ENCODE peak calls at places on chromosomes 13 and 19, in ten cellular contexts. O is uterus; N is transverse colon; J is tibial nerve; V is CD4-positive, alpha-beta T cell; R is PC-9; G is hepatocyte; P is stomach; T is body of pancreas; C is brain microvascular endothelial cell. M is an unnamed sample.

GRCh38 chr13:36919206-36919832 is 719 bp downstream of the SMAD9 start:
- DNase-seq in O (peak), N (peak), J (peak), V (no peak), R (no peak), G (peak), P (peak), T (no peak), C (no peak), M (no peak)

GRCh38 chr13:48078251-48078656 is 16.6 kb downstream of the MED4 start:
- DNase-seq in O (no peak), N (peak), J (no peak), V (no peak), R (no peak), G (no peak), P (no peak), T (no peak), C (no peak), M (no peak)

GRCh38 chr19:39362682-39363657 is 20.7 kb downstream of the SAMD4B start:
- DNase-seq in O (no peak), N (no peak), J (no peak), V (no peak), R (peak), G (no peak), P (no peak), T (no peak), C (peak), M (no peak)

GRCh38 chr13:49407936-49408335 is 35.9 kb downstream of the CAB39L start:
- DNase-seq in O (no peak), N (no peak), J (no peak), V (no peak), R (no peak), G (no peak), P (no peak), T (no peak), C (no peak), M (no peak)

GRCh38 chr19:4089400-4089908 is 22.8 kb upstream of the ZBTB7A start:
- DNase-seq in O (no peak), N (peak), J (no peak), V (no peak), R (no peak), G (no peak), P (no peak), T (no peak), C (no peak), M (no peak)

GRCh38 chr13:107373551-107373950 is 805.6 kb upstream of the ARGLU1 start:
- DNase-seq in O (no peak), N (no peak), J (no peak), V (no peak), R (peak), G (peak), P (no peak), T (no peak), C (peak), M (no peak)

GRCh38 chr13:79448413-79448812 is 32.5 kb upstream of the NDFIP2 start:
- DNase-seq in O (no peak), N (no peak), J (no peak), V (no peak), R (no peak), G (no peak), P (no peak), T (no peak), C (no peak), M (no peak)

GRCh38 chr19:51681286-51681956 is 11.7 kb upstream of the SPACA6 start:
- DNase-seq in O (no peak), N (no peak), J (no peak), V (no peak), R (peak), G (no peak), P (no peak), T (no peak), C (no peak), M (no peak)

GRCh38 chr19:17872251-17873001 is 681 bp downstream of the SLC5A5 start:
- DNase-seq in O (no peak), N (no peak), J (no peak), V (no peak), R (no peak), G (no peak), P (no peak), T (no peak), C (no peak), M (no peak)

GRCh38 chr13:32720026-32720425 is 133.8 kb downstream of the PDS5B start:
- DNase-seq in O (no peak), N (no peak), J (no peak), V (no peak), R (peak), G (no peak), P (no peak), T (no peak), C (no peak), M (no peak)

GRCh38 chr13:73109969-73110368 is 51.2 kb downstream of the KLF5 start:
- DNase-seq in O (no peak), N (no peak), J (no peak), V (no peak), R (no peak), G (no peak), P (no peak), T (no peak), C (no peak), M (no peak)

GRCh38 chr19:44758596-44758995 is 10.1 kb downstream of the BCL3 start:
- DNase-seq in O (peak), N (no peak), J (no peak), V (no peak), R (no peak), G (peak), P (no peak), T (no peak), C (no peak), M (no peak)

GRCh38 chr13:104043184-104043583 is 977.0 kb upstream of the SLC10A2 start:
- DNase-seq in O (no peak), N (no peak), J (no peak), V (no peak), R (no peak), G (no peak), P (no peak), T (no peak), C (no peak), M (no peak)

GRCh38 chr13:25397763-25398162 is 26.0 kb downstream of the ATP8A2 start:
- DNase-seq in O (no peak), N (no peak), J (no peak), V (no peak), R (no peak), G (no peak), P (no peak), T (no peak), C (no peak), M (no peak)

DNA sequence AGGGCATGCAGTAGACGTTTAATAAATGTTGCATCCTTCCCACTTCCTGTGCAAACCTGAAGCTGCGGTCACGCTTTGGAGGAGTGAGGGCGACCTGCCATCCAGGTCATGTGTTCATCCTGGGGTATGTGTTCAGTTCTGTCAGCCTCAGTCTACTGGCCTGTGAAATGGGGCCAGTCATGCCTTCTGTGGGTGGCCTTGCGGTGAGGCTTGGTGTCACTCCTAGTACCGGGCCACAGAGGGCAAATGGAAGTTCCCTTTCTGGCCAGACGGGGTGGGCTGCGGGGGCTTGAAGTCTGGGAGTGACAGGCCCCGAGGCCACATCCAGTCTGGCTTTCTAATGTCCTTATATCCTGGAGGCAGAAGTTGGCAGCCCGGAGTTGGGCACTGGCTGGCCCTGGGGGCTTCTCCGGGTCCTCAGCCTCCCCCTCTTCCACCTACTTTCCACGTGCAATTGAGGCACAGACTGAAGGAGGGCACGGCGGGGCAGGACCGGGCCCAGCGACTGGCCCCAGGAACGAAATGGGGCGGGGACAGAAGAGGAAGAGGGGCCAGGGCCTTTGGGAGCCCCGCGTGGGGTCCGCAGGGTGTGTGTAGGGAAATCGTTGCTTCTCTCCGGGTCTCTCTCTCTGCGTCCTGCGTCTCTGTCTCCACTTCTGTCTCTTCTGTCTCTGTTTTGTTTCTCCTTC is 11.1 kb downstream of the PDE4A start:
- DNase-seq in O (no peak), N (peak), J (no peak), V (no peak), R (no peak), G (no peak), P (peak), T (peak), C (no peak), M (no peak)
- TF ChIP-seq CTCF in O (no peak), N (peak), J (no peak), V (no peak), R (no peak), G (no peak), P (no peak), T (no peak), C (no peak), M (no peak)

GRCh38 chr13:50514249-50514648 is 329.2 kb downstream of the DLEU7 start:
- DNase-seq in O (no peak), N (no peak), J (no peak), V (no peak), R (no peak), G (no peak), P (no peak), T (no peak), C (no peak), M (no peak)

GRCh38 chr13:50512602-50513527 is 330.6 kb downstream of the DLEU7 start:
- DNase-seq in O (peak), N (peak), J (peak), V (peak), R (no peak), G (peak), P (peak), T (no peak), C (peak), M (peak)

GRCh38 chr13:50513528-50513863 is 330.0 kb downstream of the DLEU7 start:
- DNase-seq in O (no peak), N (no peak), J (no peak), V (no peak), R (no peak), G (no peak), P (no peak), T (no peak), C (no peak), M (no peak)

GRCh38 chr13:50509771-50510441 is 333.6 kb downstream of the DLEU7 start:
- DNase-seq in O (no peak), N (no peak), J (no peak), V (no peak), R (no peak), G (no peak), P (no peak), T (no peak), C (peak), M (no peak)

GRCh38 chr13:50511877-50512332 is 331.6 kb downstream of the DLEU7 start:
- DNase-seq in O (no peak), N (peak), J (no peak), V (no peak), R (no peak), G (no peak), P (no peak), T (no peak), C (no peak), M (no peak)
- H3K27ac ChIP-seq in O (peak), N (peak), J (peak), V (no peak), R (no peak), G (peak), P (peak), T (peak), C (no peak), M (peak)

GRCh38 chr13:62357887-62358645 is 942.4 kb upstream of the PCDH20 start:
- DNase-seq in O (no peak), N (no peak), J (no peak), V (no peak), R (no peak), G (peak), P (no peak), T (no peak), C (peak), M (no peak)
- TF ChIP-seq CTCF in O (no peak), N (no peak), J (no peak), V (no peak), R (peak), G (peak), P (peak), T (no peak), C (peak), M (no peak)

GRCh38 chr13:105220063-105220462 is 1315.4 kb downstream of the EFNB2 start:
- DNase-seq in O (no peak), N (no peak), J (no peak), V (no peak), R (no peak), G (no peak), P (no peak), T (no peak), C (peak), M (no peak)
- H3K27ac ChIP-seq in O (no peak), N (no peak), J (no peak), V (no peak), R (no peak), G (no peak), P (no peak), T (no peak), C (peak), M (no peak)

GRCh38 chr19:9913237-9914000 is 22.9 kb downstream of the OLFM2 start:
- DNase-seq in O (no peak), N (peak), J (no peak), V (no peak), R (no peak), G (peak), P (peak), T (peak), C (no peak), M (no peak)

GRCh38 chr19:9914001-9914314 is 22.4 kb downstream of the OLFM2 start:
- DNase-seq in O (no peak), N (no peak), J (no peak), V (no peak), R (no peak), G (no peak), P (no peak), T (peak), C (no peak), M (no peak)

GRCh38 chr19:9912551-9913236 is 23.6 kb downstream of the OLFM2 start:
- DNase-seq in O (no peak), N (no peak), J (no peak), V (no peak), R (no peak), G (no peak), P (no peak), T (no peak), C (no peak), M (no peak)

GRCh38 chr19:9916719-9917118 is 19.6 kb downstream of the OLFM2 start:
- DNase-seq in O (no peak), N (no peak), J (no peak), V (no peak), R (no peak), G (no peak), P (no peak), T (no peak), C (no peak), M (no peak)

GRCh38 chr19:9914315-9915207 is 21.8 kb downstream of the OLFM2 start:
- DNase-seq in O (peak), N (peak), J (peak), V (peak), R (peak), G (peak), P (peak), T (peak), C (peak), M (peak)
- TF ChIP-seq CTCF in O (peak), N (peak), J (peak), V (peak), R (peak), G (peak), P (peak), T (peak), C (peak), M (peak)

DNA sequence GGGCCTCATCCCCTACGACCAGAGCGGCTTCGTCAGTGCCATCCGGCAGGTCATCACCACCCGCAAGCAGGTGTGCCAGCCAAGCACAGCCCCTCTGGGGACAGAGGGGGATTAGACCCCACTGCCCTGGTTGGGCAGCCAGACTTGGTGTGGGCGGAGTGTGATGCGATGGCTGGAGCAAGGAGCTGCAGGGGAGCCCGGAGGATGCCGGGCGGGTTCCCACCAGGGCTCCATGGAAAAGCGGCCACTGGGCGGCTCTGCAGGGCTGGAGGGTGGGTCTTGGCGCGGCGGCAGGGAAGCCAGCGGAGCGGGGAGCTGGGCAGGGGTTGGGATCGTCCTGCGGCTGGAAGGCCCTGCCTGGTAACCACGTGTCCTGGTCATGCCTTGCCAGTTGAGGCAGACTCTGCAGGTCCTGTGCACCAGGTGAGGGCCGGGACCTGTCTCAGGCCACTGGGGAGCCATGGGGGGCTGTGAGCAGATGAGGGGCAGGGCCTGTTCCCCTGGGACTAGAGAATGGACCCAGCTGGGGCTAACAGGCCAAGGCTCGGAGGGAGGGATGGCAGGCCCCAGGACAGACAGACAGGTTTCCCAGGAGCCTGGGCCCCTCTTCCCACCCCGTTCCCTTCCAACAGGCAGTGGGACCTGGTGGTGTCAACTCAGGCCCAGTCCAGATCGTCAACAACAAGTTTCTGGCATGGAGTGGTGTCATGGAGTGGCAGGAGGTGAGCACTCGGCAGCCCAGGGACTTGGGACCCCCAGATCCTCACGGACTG is 6.3 kb downstream of the PTOV1 start:
- DNase-seq in O (no peak), N (no peak), J (no peak), V (no peak), R (no peak), G (no peak), P (no peak), T (no peak), C (no peak), M (no peak)
- H3K27ac ChIP-seq in O (no peak), N (no peak), J (no peak), V (no peak), R (no peak), G (no peak), P (no peak), T (no peak), C (no peak), M (no peak)

DNA sequence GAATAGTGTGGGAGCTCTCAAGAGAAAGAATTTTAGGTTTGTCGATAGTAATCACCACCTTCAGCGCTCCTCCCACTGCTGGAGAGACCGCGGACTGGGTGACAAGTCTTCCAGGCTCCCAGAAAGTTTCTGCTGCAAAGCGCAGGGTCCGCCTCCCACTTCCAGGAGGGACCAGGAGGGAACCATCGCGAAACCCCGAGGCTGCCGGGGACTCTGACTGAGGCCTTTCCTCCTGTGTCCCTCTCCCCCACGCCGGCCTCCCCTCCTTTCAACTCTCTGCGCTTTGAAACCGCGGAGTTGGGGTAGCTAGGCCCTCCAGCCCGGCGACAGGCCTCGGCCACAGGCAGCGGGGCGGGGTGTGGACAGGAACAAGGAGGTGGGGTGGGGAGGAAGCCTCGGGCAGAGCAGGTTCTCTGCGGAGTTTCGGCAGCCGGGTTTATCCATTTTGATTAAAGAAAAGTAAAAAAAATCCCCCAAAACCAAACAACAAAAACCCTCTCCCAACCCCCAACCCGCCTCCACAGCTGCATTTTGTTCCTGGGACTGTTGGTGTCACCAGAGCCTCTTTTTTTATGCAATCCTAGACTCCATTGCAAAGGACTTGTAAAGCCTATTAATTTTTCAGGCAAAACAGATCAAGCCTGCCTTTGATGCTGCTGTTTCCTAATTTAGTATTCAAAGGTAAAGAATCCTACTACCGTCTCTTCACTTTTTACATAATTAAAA is 157.2 kb downstream of the TM9SF2 start:
- DNase-seq in O (peak), N (peak), J (peak), V (peak), R (no peak), G (peak), P (peak), T (no peak), C (peak), M (peak)
- TF ChIP-seq CTCF in O (peak), N (peak), J (peak), V (peak), R (no peak), G (peak), P (no peak), T (no peak), C (peak), M (no peak)

GRCh38 chr19:30228726-30229523 is 143.3 kb upstream of the ZNF536 start:
- DNase-seq in O (no peak), N (no peak), J (no peak), V (no peak), R (no peak), G (peak), P (no peak), T (no peak), C (no peak), M (no peak)
- H3K27ac ChIP-seq in O (no peak), N (peak), J (peak), V (no peak), R (no peak), G (peak), P (peak), T (no peak), C (no peak), M (no peak)

GRCh38 chr19:2051771-2052704 is 994 bp upstream of the MKNK2 start:
- DNase-seq in O (peak), N (peak), J (no peak), V (peak), R (no peak), G (peak), P (peak), T (peak), C (no peak), M (peak)
- TF ChIP-seq CTCF in O (no peak), N (no peak), J (no peak), V (no peak), R (no peak), G (no peak), P (no peak), T (no peak), C (no peak), M (no peak)

GRCh38 chr19:13063461-13064091 is 39.1 kb downstream of the LYL1 start:
- DNase-seq in O (no peak), N (no peak), J (no peak), V (no peak), R (no peak), G (no peak), P (no peak), T (no peak), C (no peak), M (no peak)

GRCh38 chr19:13060233-13060963 is 42.3 kb downstream of the LYL1 start:
- DNase-seq in O (no peak), N (peak), J (no peak), V (no peak), R (no peak), G (no peak), P (no peak), T (peak), C (no peak), M (no peak)

GRCh38 chr19:13062317-13062716 is 40.3 kb downstream of the LYL1 start:
- DNase-seq in O (no peak), N (no peak), J (no peak), V (no peak), R (no peak), G (no peak), P (no peak), T (no peak), C (no peak), M (no peak)

GRCh38 chr19:13058951-13059660 is 43.6 kb downstream of the LYL1 start:
- DNase-seq in O (no peak), N (no peak), J (peak), V (no peak), R (no peak), G (no peak), P (no peak), T (no peak), C (no peak), M (no peak)

GRCh38 chr19:13060964-13061927 is 41.4 kb downstream of the LYL1 start:
- DNase-seq in O (peak), N (peak), J (peak), V (peak), R (no peak), G (peak), P (peak), T (peak), C (peak), M (peak)
- H3K27ac ChIP-seq in O (peak), N (peak), J (peak), V (no peak), R (no peak), G (peak), P (peak), T (peak), C (no peak), M (no peak)